ENCODE peak calls at places on chromosomes 13 and 19, in four cellular contexts. One of them, this sample, is unnamed.

GRCh38 chr19:6412111-6412999 is 12.3 kb downstream of the KHSRP start:
- DNase-seq in cardiac muscle cell: peak
- DNase-seq in foreskin keratinocyte: no peak
- DNase-seq in psoas muscle: no peak
- DNase-seq in this sample: no peak

GRCh38 chr19:45352471-45352870 is 11.9 kb downstream of the KLC3 start:
- DNase-seq in cardiac muscle cell: no peak
- DNase-seq in foreskin keratinocyte: no peak
- DNase-seq in psoas muscle: no peak
- DNase-seq in this sample: no peak

GRCh38 chr19:6481541-6482342 is at the start of gene DENND1C:
- DNase-seq in foreskin keratinocyte: no peak
- DNase-seq in psoas muscle: peak
- DNase-seq in cardiac muscle cell: peak
- DNase-seq in this sample: peak

GRCh38 chr13:62512194-62513141 is 1096.8 kb upstream of the PCDH20 start:
- DNase-seq in psoas muscle: no peak
- DNase-seq in foreskin keratinocyte: no peak
- DNase-seq in cardiac muscle cell: peak
- DNase-seq in this sample: peak

GRCh38 chr13:99657848-99658265 is 156.6 kb downstream of the TM9SF2 start:
- DNase-seq in cardiac muscle cell: peak
- DNase-seq in foreskin keratinocyte: no peak
- DNase-seq in psoas muscle: peak
- DNase-seq in this sample: no peak

GRCh38 chr13:47250141-47250540 is 353.3 kb upstream of the HTR2A start:
- DNase-seq in cardiac muscle cell: peak
- DNase-seq in foreskin keratinocyte: peak
- DNase-seq in psoas muscle: no peak
- DNase-seq in this sample: no peak

GRCh38 chr19:31436121-31436776 is 87.0 kb upstream of the TSHZ3 start:
- DNase-seq in foreskin keratinocyte: no peak
- DNase-seq in cardiac muscle cell: peak
- DNase-seq in psoas muscle: no peak
- DNase-seq in this sample: no peak

GRCh38 chr19:18730885-18731513 is 47.5 kb downstream of the CRTC1 start:
- DNase-seq in cardiac muscle cell: no peak
- DNase-seq in foreskin keratinocyte: no peak
- DNase-seq in psoas muscle: no peak
- DNase-seq in this sample: no peak

GRCh38 chr13:37109080-37109678 is 3.7 kb upstream of the CSNK1A1L start:
- DNase-seq in psoas muscle: no peak
- DNase-seq in foreskin keratinocyte: no peak
- DNase-seq in cardiac muscle cell: peak
- DNase-seq in this sample: no peak

GRCh38 chr19:35264281-35265125 is 4.3 kb upstream of the USF2 start:
- DNase-seq in foreskin keratinocyte: no peak
- DNase-seq in cardiac muscle cell: no peak
- DNase-seq in psoas muscle: no peak
- DNase-seq in this sample: peak

GRCh38 chr13:24178847-24179845 is 18.6 kb downstream of the SPATA13 start:
- DNase-seq in foreskin keratinocyte: no peak
- DNase-seq in cardiac muscle cell: no peak
- DNase-seq in psoas muscle: no peak
- DNase-seq in this sample: no peak

GRCh38 chr19:37855098-37855497 is 51.3 kb downstream of the WDR87 start:
- DNase-seq in foreskin keratinocyte: peak
- DNase-seq in psoas muscle: peak
- DNase-seq in cardiac muscle cell: peak
- DNase-seq in this sample: peak

GRCh38 chr19:46654621-46655152 is 6.3 kb downstream of the DACT3 start:
- DNase-seq in cardiac muscle cell: peak
- DNase-seq in foreskin keratinocyte: no peak
- DNase-seq in psoas muscle: no peak
- DNase-seq in this sample: no peak

GRCh38 chr13:38944219-38944618 is 46.4 kb downstream of the STOML3 start:
- DNase-seq in foreskin keratinocyte: no peak
- DNase-seq in psoas muscle: no peak
- DNase-seq in cardiac muscle cell: no peak
- DNase-seq in this sample: no peak

GRCh38 chr13:83386609-83387008 is 495.7 kb downstream of the SLITRK1 start:
- DNase-seq in psoas muscle: no peak
- DNase-seq in foreskin keratinocyte: no peak
- DNase-seq in cardiac muscle cell: no peak
- DNase-seq in this sample: no peak

GRCh38 chr13:76992548-76993001 is 694 bp downstream of the CLN5 start:
- DNase-seq in foreskin keratinocyte: no peak
- DNase-seq in psoas muscle: no peak
- DNase-seq in cardiac muscle cell: peak
- DNase-seq in this sample: peak

GRCh38 chr13:106373989-106374572 is 161.4 kb downstream of the EFNB2 start:
- DNase-seq in cardiac muscle cell: peak
- DNase-seq in foreskin keratinocyte: no peak
- DNase-seq in psoas muscle: no peak
- DNase-seq in this sample: no peak

GRCh38 chr19:6374179-6374709 is 1.5 kb downstream of the PSPN start:
- DNase-seq in foreskin keratinocyte: no peak
- DNase-seq in psoas muscle: no peak
- DNase-seq in cardiac muscle cell: no peak
- DNase-seq in this sample: peak

GRCh38 chr13:94842901-94843300 is 130.6 kb upstream of the SOX21 start:
- DNase-seq in foreskin keratinocyte: no peak
- DNase-seq in cardiac muscle cell: no peak
- DNase-seq in psoas muscle: no peak
- DNase-seq in this sample: no peak

GRCh38 chr19:17496337-17496997 is 15.0 kb upstream of the PGLS start:
- DNase-seq in foreskin keratinocyte: peak
- DNase-seq in cardiac muscle cell: peak
- DNase-seq in psoas muscle: peak
- DNase-seq in this sample: peak

GRCh38 chr13:30607908-30608307 is 9.8 kb upstream of the USPL1 start:
- DNase-seq in foreskin keratinocyte: no peak
- DNase-seq in cardiac muscle cell: no peak
- DNase-seq in psoas muscle: no peak
- DNase-seq in this sample: no peak

GRCh38 chr19:52566121-52566520 is 4.0 kb upstream of the ZNF701 start:
- DNase-seq in psoas muscle: no peak
- DNase-seq in foreskin keratinocyte: no peak
- DNase-seq in cardiac muscle cell: no peak
- DNase-seq in this sample: no peak

GRCh38 chr19:43651758-43652545 is 12.3 kb upstream of the CADM4 start:
- DNase-seq in psoas muscle: peak
- DNase-seq in foreskin keratinocyte: no peak
- DNase-seq in cardiac muscle cell: peak
- DNase-seq in this sample: no peak

GRCh38 chr13:75250526-75251183 is 231.3 kb downstream of the TBC1D4 start:
- DNase-seq in psoas muscle: no peak
- DNase-seq in foreskin keratinocyte: peak
- DNase-seq in cardiac muscle cell: peak
- DNase-seq in this sample: no peak

GRCh38 chr13:75760182-75760981 is 124.3 kb downstream of the LMO7 start:
- DNase-seq in foreskin keratinocyte: peak
- DNase-seq in psoas muscle: no peak
- DNase-seq in cardiac muscle cell: no peak
- DNase-seq in this sample: peak

GRCh38 chr19:48623556-48624066 is 4.3 kb downstream of the SPHK2 start:
- DNase-seq in foreskin keratinocyte: no peak
- DNase-seq in cardiac muscle cell: no peak
- DNase-seq in psoas muscle: no peak
- DNase-seq in this sample: no peak

GRCh38 chr19:54684537-54684936 is 21.8 kb downstream of the LILRB4 start:
- DNase-seq in foreskin keratinocyte: no peak
- DNase-seq in cardiac muscle cell: peak
- DNase-seq in psoas muscle: no peak
- DNase-seq in this sample: no peak

GRCh38 chr13:87998081-87998480 is 326.9 kb downstream of the SLITRK5 start:
- DNase-seq in psoas muscle: no peak
- DNase-seq in cardiac muscle cell: no peak
- DNase-seq in foreskin keratinocyte: no peak
- DNase-seq in this sample: no peak

GRCh38 chr19:17289489-17289888 is 7.8 kb downstream of the ANKLE1 start:
- DNase-seq in psoas muscle: peak
- DNase-seq in cardiac muscle cell: peak
- DNase-seq in foreskin keratinocyte: no peak
- DNase-seq in this sample: peak

GRCh38 chr19:47421844-47422395 is 2.6 kb upstream of the MEIS3 start:
- DNase-seq in cardiac muscle cell: no peak
- DNase-seq in psoas muscle: no peak
- DNase-seq in foreskin keratinocyte: no peak
- DNase-seq in this sample: no peak

GRCh38 chr13:24341439-24341838 is 32.1 kb downstream of the C1QTNF9 start:
- DNase-seq in foreskin keratinocyte: no peak
- DNase-seq in psoas muscle: no peak
- DNase-seq in cardiac muscle cell: no peak
- DNase-seq in this sample: no peak

GRCh38 chr19:10454267-10454666 is 33.9 kb downstream of the PDE4A start:
- DNase-seq in psoas muscle: no peak
- DNase-seq in cardiac muscle cell: peak
- DNase-seq in foreskin keratinocyte: no peak
- DNase-seq in this sample: no peak

GRCh38 chr19:47331931-47332547 is at the start of gene C5AR2:
- DNase-seq in foreskin keratinocyte: no peak
- DNase-seq in cardiac muscle cell: no peak
- DNase-seq in psoas muscle: peak
- DNase-seq in this sample: no peak

GRCh38 chr19:2187164-2187563 is 23.4 kb downstream of the DOT1L start:
- DNase-seq in psoas muscle: no peak
- DNase-seq in foreskin keratinocyte: no peak
- DNase-seq in cardiac muscle cell: no peak
- DNase-seq in this sample: no peak
- H3K27ac ChIP-seq in psoas muscle: peak
- H3K27ac ChIP-seq in foreskin keratinocyte: no peak
- H3K27ac ChIP-seq in cardiac muscle cell: peak
- H3K27ac ChIP-seq in this sample: peak

GRCh38 chr19:14406645-14407331 is 12.4 kb downstream of the DDX39A start:
- DNase-seq in cardiac muscle cell: no peak
- DNase-seq in psoas muscle: no peak
- DNase-seq in foreskin keratinocyte: no peak
- DNase-seq in this sample: no peak

GRCh38 chr19:14405758-14406644 is 13.1 kb downstream of the DDX39A start:
- DNase-seq in cardiac muscle cell: peak
- DNase-seq in foreskin keratinocyte: peak
- DNase-seq in psoas muscle: peak
- DNase-seq in this sample: peak

GRCh38 chr19:14408641-14409120 is 10.5 kb downstream of the DDX39A start:
- DNase-seq in cardiac muscle cell: peak
- DNase-seq in psoas muscle: no peak
- DNase-seq in foreskin keratinocyte: no peak
- DNase-seq in this sample: no peak

GRCh38 chr19:14409157-14410053 is 9.7 kb downstream of the DDX39A start:
- DNase-seq in foreskin keratinocyte: no peak
- DNase-seq in cardiac muscle cell: no peak
- DNase-seq in psoas muscle: no peak
- DNase-seq in this sample: no peak

DNA sequence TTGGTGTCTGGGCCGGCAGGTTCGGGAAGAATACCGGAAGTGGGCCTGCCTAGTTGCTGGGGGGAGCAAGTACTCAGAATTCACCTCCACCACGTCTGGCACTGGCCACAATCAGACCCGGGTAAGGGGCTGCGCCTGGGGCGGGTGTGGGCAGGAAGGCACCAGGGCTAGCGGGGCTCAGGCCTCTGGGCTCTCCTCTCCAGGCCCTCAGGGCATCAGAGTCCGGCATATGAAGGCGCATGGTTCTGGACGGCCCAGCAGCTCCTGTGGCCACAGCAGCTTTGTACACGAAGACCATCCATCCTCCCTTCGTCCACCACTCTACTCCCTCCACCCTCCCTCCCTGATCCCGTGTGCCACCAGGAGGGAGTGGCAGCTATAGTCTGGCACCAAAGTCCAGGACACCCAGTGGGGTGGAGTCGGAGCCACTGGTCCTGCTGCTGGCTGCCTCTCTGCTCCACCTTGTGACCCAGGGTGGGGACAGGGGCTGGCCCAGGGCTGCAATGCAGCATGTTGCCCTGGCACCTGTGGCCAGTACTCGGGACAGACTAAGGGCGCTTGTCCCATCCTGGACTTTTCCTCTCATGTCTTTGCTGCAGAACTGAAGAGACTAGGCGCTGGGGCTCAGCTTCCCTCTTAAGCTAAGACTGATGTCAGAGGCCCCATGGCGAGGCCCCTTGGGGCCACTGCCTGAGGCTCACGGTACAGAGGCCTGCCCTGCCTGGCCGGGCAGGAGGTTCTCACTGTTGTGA is 11.1 kb downstream of the DDX39A start:
- DNase-seq in cardiac muscle cell: no peak
- DNase-seq in foreskin keratinocyte: no peak
- DNase-seq in psoas muscle: no peak
- DNase-seq in this sample: no peak
- TF ChIP-seq CTCF in cardiac muscle cell: no peak
- TF ChIP-seq CTCF in foreskin keratinocyte: no peak
- TF ChIP-seq CTCF in psoas muscle: no peak
- TF ChIP-seq CTCF in this sample: no peak

GRCh38 chr13:51763486-51763885 is 40.5 kb downstream of the DHRS12 start:
- DNase-seq in foreskin keratinocyte: no peak
- DNase-seq in cardiac muscle cell: no peak
- DNase-seq in psoas muscle: no peak
- DNase-seq in this sample: no peak
- H3K27ac ChIP-seq in foreskin keratinocyte: no peak
- H3K27ac ChIP-seq in cardiac muscle cell: no peak
- H3K27ac ChIP-seq in psoas muscle: no peak
- H3K27ac ChIP-seq in this sample: no peak

GRCh38 chr19:40235238-40236025 is 8.9 kb upstream of the CCNP start:
- DNase-seq in psoas muscle: no peak
- DNase-seq in cardiac muscle cell: no peak
- DNase-seq in foreskin keratinocyte: no peak
- DNase-seq in this sample: peak
- TF ChIP-seq CTCF in psoas muscle: no peak
- TF ChIP-seq CTCF in cardiac muscle cell: no peak
- TF ChIP-seq CTCF in foreskin keratinocyte: peak
- TF ChIP-seq CTCF in this sample: no peak

GRCh38 chr19:41708481-41708880 is at the start of gene CEACAM5:
- DNase-seq in cardiac muscle cell: no peak
- DNase-seq in foreskin keratinocyte: no peak
- DNase-seq in psoas muscle: no peak
- DNase-seq in this sample: no peak
- H3K27ac ChIP-seq in cardiac muscle cell: no peak
- H3K27ac ChIP-seq in foreskin keratinocyte: no peak
- H3K27ac ChIP-seq in psoas muscle: no peak
- H3K27ac ChIP-seq in this sample: no peak

GRCh38 chr13:40813662-40814454 is 24.4 kb downstream of the SLC25A15 start:
- DNase-seq in foreskin keratinocyte: no peak
- DNase-seq in psoas muscle: no peak
- DNase-seq in cardiac muscle cell: peak
- DNase-seq in this sample: no peak
- TF ChIP-seq CTCF in foreskin keratinocyte: peak
- TF ChIP-seq CTCF in psoas muscle: peak
- TF ChIP-seq CTCF in cardiac muscle cell: peak
- TF ChIP-seq CTCF in this sample: peak

GRCh38 chr19:14004619-14005380 is 1.3 kb downstream of the RFX1 start:
- DNase-seq in cardiac muscle cell: peak
- DNase-seq in foreskin keratinocyte: no peak
- DNase-seq in psoas muscle: peak
- DNase-seq in this sample: peak
- H3K27ac ChIP-seq in cardiac muscle cell: peak
- H3K27ac ChIP-seq in foreskin keratinocyte: peak
- H3K27ac ChIP-seq in psoas muscle: peak
- H3K27ac ChIP-seq in this sample: peak

GRCh38 chr13:49098771-49099512 is 121.2 kb upstream of the MLNR start:
- DNase-seq in cardiac muscle cell: peak
- DNase-seq in psoas muscle: no peak
- DNase-seq in foreskin keratinocyte: no peak
- DNase-seq in this sample: no peak
- TF ChIP-seq CTCF in cardiac muscle cell: peak
- TF ChIP-seq CTCF in psoas muscle: peak
- TF ChIP-seq CTCF in foreskin keratinocyte: peak
- TF ChIP-seq CTCF in this sample: peak

This sample was measured in kidney.